ENCODE peak calls at places on chromosomes 11 and 22, in six cellular contexts. U, S, X, J, T and I are unnamed samples.

GRCh38 chr22:47727656-47728055 is 965.2 kb downstream of the TBC1D22A start:
- DNase-seq in J (no peak), X (no peak), T (no peak), S (no peak), U (no peak), I (no peak)

GRCh38 chr22:46857142-46857825 is 94.8 kb downstream of the TBC1D22A start:
- DNase-seq in S (no peak), U (no peak), T (no peak), X (no peak), J (no peak), I (no peak)

GRCh38 chr22:20663137-20663828 is 110.6 kb upstream of the SERPIND1 start:
- DNase-seq in J (no peak), U (no peak), S (no peak), T (no peak), X (no peak), I (no peak)

GRCh38 chr22:25282346-25282670 is 62.9 kb downstream of the CRYBB2 start:
- DNase-seq in X (no peak), S (no peak), J (no peak), U (no peak), T (no peak), I (no peak)

GRCh38 chr11:69658606-69659450 is 16.3 kb downstream of the LTO1 start:
- DNase-seq in S (no peak), T (no peak), U (no peak), X (no peak), J (no peak), I (no peak)

GRCh38 chr11:12126352-12127019 is 16.1 kb downstream of the MICAL2 start:
- DNase-seq in J (no peak), T (no peak), U (peak; percentile 91), X (no peak), S (no peak), I (no peak)

GRCh38 chr11:103944251-103944944 is 92.0 kb upstream of the DDI1 start:
- DNase-seq in T (no peak), U (no peak), J (no peak), X (no peak), S (no peak), I (no peak)

GRCh38 chr11:3126207-3126865 is 38.8 kb downstream of the OSBPL5 start:
- DNase-seq in J (no peak), U (no peak), S (peak; percentile 82), T (peak; percentile 79), X (peak; percentile 43), I (peak; percentile 50)

GRCh38 chr11:125262825-125263218 is 98.3 kb downstream of the PKNOX2 start:
- DNase-seq in T (no peak), U (no peak), J (no peak), S (no peak), X (peak; percentile 63), I (peak; percentile 45)

GRCh38 chr11:47533690-47534135 is 19.2 kb downstream of the CELF1 start:
- DNase-seq in U (no peak), S (no peak), T (no peak), J (no peak), X (peak; percentile 19), I (no peak)

GRCh38 chr11:15757299-15757698 is 599.0 kb downstream of the SOX6 start:
- DNase-seq in U (no peak), T (no peak), X (no peak), S (no peak), J (no peak), I (no peak)

GRCh38 chr11:128482512-128483191 is 104.7 kb downstream of the ETS1 start:
- DNase-seq in S (no peak), T (no peak), X (no peak), U (peak; percentile 94), J (no peak), I (peak; percentile 56)

GRCh38 chr22:26735019-26735409 is 77.6 kb downstream of the MIAT start:
- DNase-seq in S (no peak), T (no peak), U (no peak), J (no peak), X (no peak), I (peak; percentile 25)

GRCh38 chr11:105923814-105924213 is 98.2 kb downstream of the MSANTD4 start:
- DNase-seq in J (no peak), U (no peak), T (no peak), S (no peak), X (no peak), I (no peak)

GRCh38 chr11:61961570-61962212 is 5.7 kb downstream of the FTH1 start:
- DNase-seq in S (peak; percentile 86), T (no peak), U (no peak), X (peak; percentile 40), J (peak; percentile 28), I (peak; percentile 89)

GRCh38 chr11:85697747-85698146 is 11.8 kb upstream of the CCDC89 start:
- DNase-seq in S (no peak), J (no peak), U (no peak), T (no peak), X (no peak), I (no peak)

GRCh38 chr22:31083923-31084810 is 3.0 kb downstream of the SMTN start:
- DNase-seq in U (peak; percentile 48), T (no peak), S (no peak), J (peak; percentile 20), X (no peak), I (no peak)

GRCh38 chr11:10514713-10515112 is 26.3 kb downstream of the RNF141 start:
- DNase-seq in X (no peak), S (no peak), U (no peak), T (no peak), J (no peak), I (no peak)

GRCh38 chr22:24175160-24175808 is 6.0 kb upstream of the SUSD2 start:
- DNase-seq in S (peak; percentile 92), U (peak; percentile 73), X (peak; percentile 79), T (peak; percentile 31), J (peak; percentile 86), I (peak; percentile 91)

GRCh38 chr11:2698386-2699184 is 1.2 kb downstream of the KCNQ1OT1 start:
- DNase-seq in X (no peak), U (no peak), S (no peak), T (no peak), J (no peak), I (no peak)

DNA sequence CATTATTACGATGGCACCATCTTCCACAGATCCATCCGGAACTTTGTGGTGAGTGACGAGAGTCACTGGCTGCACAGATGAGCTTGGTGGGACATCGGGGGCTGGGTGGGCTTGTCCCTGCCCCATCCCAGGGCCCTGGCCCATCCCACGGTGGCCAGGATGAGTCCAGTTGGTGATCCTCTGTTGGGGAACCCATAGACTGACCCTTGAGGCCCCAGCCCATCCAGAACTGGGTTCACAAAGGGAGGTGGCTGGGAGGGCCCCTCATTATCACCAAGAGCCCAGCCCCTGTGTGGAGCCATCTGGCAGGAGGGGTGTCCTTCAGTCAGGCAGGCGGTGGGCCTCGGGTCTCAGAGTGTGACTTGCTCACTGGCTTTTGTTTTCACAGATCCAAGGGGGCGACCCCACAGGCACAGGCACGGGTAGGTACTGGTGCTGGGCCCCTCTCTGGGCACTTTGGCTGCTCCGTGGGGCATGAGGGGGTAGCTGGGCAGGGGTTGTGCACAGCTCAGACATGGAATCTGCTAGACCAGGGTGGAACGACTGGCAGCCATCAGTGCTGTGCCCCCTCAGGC is 22.0 kb downstream of the PPIL2 start:
- DNase-seq in T (no peak), X (no peak), S (no peak), U (no peak), J (no peak), I (no peak)
- TF ChIP-seq POLR2A in T (no peak), X (no peak), S (no peak), U (no peak), J (no peak), I (no peak)

DNA sequence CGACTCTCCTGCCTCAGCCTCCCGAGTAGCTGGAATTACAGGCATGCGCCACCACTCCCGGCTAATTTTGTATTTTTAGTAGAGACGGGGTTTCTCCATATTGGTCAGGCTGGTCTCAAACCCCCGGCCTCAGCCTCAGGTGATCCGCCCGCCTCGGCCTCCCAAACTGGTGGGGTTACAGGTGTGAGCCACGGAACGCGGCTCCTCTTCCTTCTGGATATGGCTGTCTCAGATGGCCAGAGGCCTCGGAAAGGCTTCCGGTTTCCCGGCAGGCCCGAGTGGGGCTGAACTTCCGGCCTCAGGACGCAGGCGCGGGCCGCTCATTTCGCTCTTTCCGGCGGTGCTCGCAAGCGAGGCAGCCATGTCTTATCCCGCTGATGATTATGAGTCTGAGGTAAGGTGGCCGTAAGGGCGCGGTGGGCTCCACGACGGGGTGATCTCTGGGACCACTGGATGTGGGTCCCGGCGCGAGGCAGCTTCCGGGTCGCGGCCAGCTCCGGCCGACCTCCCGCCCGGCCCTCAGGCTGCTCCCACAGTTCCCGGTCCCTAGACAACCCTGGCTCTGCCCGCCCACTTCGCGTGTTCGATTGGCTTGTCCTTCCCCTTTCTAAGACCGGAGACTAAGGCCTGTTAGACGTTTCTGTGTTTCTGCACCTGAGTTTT is at the start of gene EIF3L:
- DNase-seq in T (peak; percentile 79), X (peak; percentile 93), J (peak; percentile 87), S (peak; percentile 96), U (peak; percentile 94), I (peak; percentile 94)
- TF ChIP-seq POLR2A in T (peak; percentile 65), X (no peak), J (peak; percentile 84), S (peak; percentile 90), U (peak; percentile 67), I (peak; percentile 84)

GRCh38 chr11:73564903-73565302 is 33.0 kb downstream of the FAM168A start:
- DNase-seq in J (no peak), X (no peak), U (no peak), T (no peak), S (no peak), I (no peak)
- TF ChIP-seq POLR2A in J (no peak), X (no peak), U (no peak), T (no peak), S (no peak), I (no peak)

GRCh38 chr11:65917077-65917433 is 1.8 kb downstream of the C11orf68 start:
- DNase-seq in T (no peak), S (no peak), U (no peak), X (no peak), J (no peak), I (no peak)

GRCh38 chr11:65918211-65919150 is at the start of gene C11orf68:
- DNase-seq in J (no peak), U (peak; percentile 63), S (peak; percentile 81), T (no peak), X (no peak), I (no peak)

GRCh38 chr11:65919151-65920034 is at the start of gene DRAP1:
- DNase-seq in S (peak; percentile 99), T (peak; percentile 92), U (peak; percentile 99), X (peak; percentile 99), J (peak; percentile 100), I (peak; percentile 99)

GRCh38 chr11:65916391-65916790 is 2.5 kb downstream of the C11orf68 start:
- DNase-seq in J (no peak), X (no peak), S (peak; percentile 76), U (no peak), T (no peak), I (no peak)

DNA sequence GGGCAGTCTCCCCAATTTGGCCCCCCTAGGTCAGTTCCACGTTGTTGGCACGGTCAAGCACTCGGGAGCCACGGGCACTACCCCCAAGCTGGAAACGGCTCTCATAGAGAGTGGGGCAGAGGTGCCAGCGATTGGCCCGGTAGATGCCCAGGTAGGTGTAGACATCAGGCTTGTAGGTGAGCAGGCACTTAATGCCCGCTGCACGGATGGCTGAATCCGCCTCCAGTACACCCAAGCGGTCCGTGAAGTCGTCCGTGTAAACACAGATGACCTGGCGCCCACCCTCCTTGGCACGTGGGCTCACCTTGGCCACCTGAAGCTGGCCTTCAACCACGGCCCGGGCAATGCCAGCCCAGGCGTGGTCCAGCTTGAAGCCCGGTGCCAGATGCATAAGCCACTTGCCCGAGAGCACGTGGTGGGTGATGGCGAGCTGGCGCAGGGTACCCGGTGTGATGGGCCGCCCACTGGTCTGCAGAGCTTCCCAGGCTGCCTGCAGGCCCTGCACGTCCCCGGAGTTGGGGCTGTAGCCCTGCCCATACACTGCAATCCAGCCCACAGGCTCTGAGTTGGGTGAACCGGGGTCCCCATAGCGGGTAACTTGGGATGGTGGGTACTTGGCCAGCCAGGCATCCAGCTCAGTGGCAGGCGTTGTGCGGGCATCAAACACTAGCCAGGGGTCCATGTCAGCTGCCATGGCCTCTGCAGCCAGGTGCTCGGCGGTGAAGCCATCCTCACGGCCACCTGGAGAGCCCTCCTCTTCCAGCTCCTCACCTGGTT is 1.2 kb downstream of the C11orf68 start:
- DNase-seq in S (peak; percentile 74), T (no peak), J (peak; percentile 36), U (no peak), X (peak; percentile 65), I (no peak)
- TF ChIP-seq POLR2A in S (no peak), T (no peak), J (no peak), U (no peak), X (no peak), I (no peak)